ENCODE peak calls at places on chromosomes 3 and 15, in ten cellular contexts. I is esophagus muscularis mucosa, C is K562, L is epithelial cell of esophagus, S is cardiac muscle cell, Z is fibroblast of villous mesenchyme, T is GM23248, R is cardiac fibroblast, W is AG04450, K is GM12865. B is an unnamed sample.

GRCh38 chr3:99901200-99901926 is 83.7 kb downstream of the CMSS1 start:
- DNase-seq in I (no peak), C (no peak), L (peak; percentile 87), S (no peak), Z (peak; percentile 87), T (peak; percentile 92), R (peak; percentile 87), W (peak; percentile 55), K (no peak), B (peak; percentile 22)

GRCh38 chr3:126996905-126997304 is 14.0 kb downstream of the PLXNA1 start:
- DNase-seq in I (no peak), C (no peak), L (peak; percentile 45), S (no peak), Z (no peak), T (peak; percentile 88), R (peak; percentile 19), W (no peak), K (no peak), B (no peak)

GRCh38 chr15:98648654-98649537 is 557 bp downstream of the IGF1R start:
- DNase-seq in I (no peak), C (peak; percentile 57), L (peak; percentile 58), S (peak; percentile 78), Z (peak; percentile 66), T (peak; percentile 78), R (peak; percentile 68), W (no peak), K (peak; percentile 74), B (peak; percentile 76)

GRCh38 chr15:99545605-99546004 is 20.2 kb upstream of the MEF2A start:
- DNase-seq in I (no peak), C (no peak), L (no peak), S (no peak), Z (no peak), T (no peak), R (peak; percentile 44), W (no peak), K (no peak), B (no peak)

GRCh38 chr3:29384640-29385039 is 103.8 kb downstream of the RBMS3 start:
- DNase-seq in I (no peak), C (no peak), L (peak; percentile 40), S (peak; percentile 34), Z (peak; percentile 51), T (peak; percentile 83), R (peak; percentile 79), W (no peak), K (no peak), B (no peak)

GRCh38 chr3:24673596-24673995 is 178.9 kb upstream of the THRB start:
- DNase-seq in I (no peak), C (no peak), L (no peak), S (no peak), Z (no peak), T (no peak), R (no peak), W (no peak), K (no peak), B (no peak)

GRCh38 chr15:62485170-62485720 is 320.2 kb upstream of the C2CD4B start:
- DNase-seq in I (no peak), C (no peak), L (no peak), S (peak; percentile 73), Z (no peak), T (no peak), R (no peak), W (no peak), K (no peak), B (no peak)

GRCh38 chr3:70264122-70264780 is 48.2 kb downstream of the MDFIC2 start:
- DNase-seq in I (no peak), C (no peak), L (peak; percentile 74), S (no peak), Z (no peak), T (peak; percentile 7), R (peak; percentile 5), W (no peak), K (no peak), B (no peak)

GRCh38 chr3:43995078-43995928 is 246.4 kb upstream of the TOPAZ1 start:
- DNase-seq in I (no peak), C (no peak), L (peak; percentile 46), S (peak; percentile 41), Z (no peak), T (peak; percentile 70), R (peak; percentile 11), W (no peak), K (peak; percentile 67), B (no peak)

GRCh38 chr15:45646220-45646619 is 11.4 kb downstream of the SQOR start:
- DNase-seq in I (no peak), C (no peak), L (peak; percentile 65), S (no peak), Z (no peak), T (peak; percentile 62), R (peak; percentile 61), W (no peak), K (no peak), B (no peak)
- H3K4me3 ChIP-seq in I (no peak overlapping the region), C (no peak overlapping the region), L (no peak overlapping the region), S (no peak overlapping the region), Z (no peak overlapping the region), T (peak overlapping the region; percentile 34), R (peak overlapping the region; percentile 18), W (no peak overlapping the region), K (no peak overlapping the region), B (no peak overlapping the region)

GRCh38 chr3:42980209-42980608 is 1.1 kb downstream of the GASK1A start:
- DNase-seq in I (no peak), C (no peak), L (no peak), S (no peak), Z (no peak), T (peak; percentile 4), R (no peak), W (no peak), K (no peak), B (no peak)
- H3K4me3 ChIP-seq in I (peak overlapping the region; percentile 72), C (no peak overlapping the region), L (no peak overlapping the region), S (no peak overlapping the region), Z (no peak overlapping the region), T (no peak overlapping the region), R (no peak overlapping the region), W (no peak overlapping the region), K (no peak overlapping the region), B (no peak overlapping the region)

GRCh38 chr3:125684199-125684598 is 88.9 kb upstream of the OSBPL11 start:
- DNase-seq in I (no peak), C (no peak), L (no peak), S (peak; percentile 71), Z (peak; percentile 61), T (peak; percentile 23), R (peak; percentile 56), W (no peak), K (no peak), B (peak; percentile 43)
- H3K4me3 ChIP-seq in I (no peak overlapping the region), C (no peak overlapping the region), L (no peak overlapping the region), S (no peak overlapping the region), Z (no peak overlapping the region), T (no peak overlapping the region), R (no peak overlapping the region), W (no peak overlapping the region), K (no peak overlapping the region), B (no peak overlapping the region)

GRCh38 chr3:190320594-190321362 is 1.5 kb downstream of the CLDN1 start:
- DNase-seq in I (no peak), C (no peak), L (peak; percentile 39), S (no peak), Z (no peak), T (no peak), R (no peak), W (no peak), K (no peak), B (no peak)
- H3K4me3 ChIP-seq in I (no peak overlapping the region), C (no peak overlapping the region), L (peak overlapping the region; percentile 90), S (no peak overlapping the region), Z (peak overlapping the region; percentile 69), T (no peak overlapping the region), R (no peak overlapping the region), W (peak overlapping the region; percentile 30), K (no peak overlapping the region), B (no peak overlapping the region)

DNA sequence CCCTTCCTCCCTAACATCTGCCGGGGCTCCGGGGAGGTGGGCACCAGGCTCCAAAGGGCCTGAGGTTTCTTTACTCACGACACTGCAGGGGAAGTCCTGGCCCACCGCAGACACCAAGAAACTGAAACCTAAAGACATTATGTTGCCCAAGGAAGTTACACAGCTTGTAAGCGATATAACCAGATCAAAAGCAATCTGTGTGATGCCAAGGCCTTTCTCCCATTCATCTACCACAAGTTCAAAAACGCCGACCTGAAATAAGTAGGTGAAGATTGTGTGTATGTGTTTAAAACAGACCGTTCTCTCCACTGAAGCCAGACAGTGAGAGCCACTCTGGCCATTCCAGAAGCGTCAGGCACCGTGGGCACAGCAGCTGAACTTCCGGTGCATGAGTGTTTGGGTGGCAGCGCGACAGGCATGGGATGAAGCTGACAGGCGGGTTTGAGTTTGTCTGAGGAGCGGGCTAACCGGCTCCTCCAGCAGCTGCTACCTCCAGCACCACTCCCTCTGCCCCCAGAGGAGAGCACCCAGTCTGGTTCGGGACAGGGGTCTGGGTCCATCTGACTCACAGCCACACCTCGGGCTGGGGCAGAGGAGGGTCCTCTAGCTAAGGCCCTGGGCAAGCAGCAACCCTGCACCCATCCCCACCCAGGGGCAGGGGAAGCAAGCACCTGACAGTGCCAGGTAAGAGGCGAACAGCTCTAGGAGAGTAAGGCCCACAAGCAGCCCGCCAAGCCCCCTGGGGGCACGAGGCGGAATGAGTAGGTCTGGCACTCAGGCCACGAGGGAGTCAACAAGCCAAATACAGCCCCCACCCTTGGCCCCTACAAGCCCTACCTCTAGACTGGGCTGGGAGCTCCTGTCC is 1.3 kb downstream of the TNK2 start:
- DNase-seq in I (no peak), C (no peak), L (peak; percentile 81), S (no peak), Z (peak; percentile 16), T (no peak), R (no peak), W (no peak), K (peak; percentile 86), B (peak; percentile 78)
- H3K4me3 ChIP-seq in I (peak overlapping the region; percentile 99), C (peak overlapping the region; percentile 50), L (peak overlapping the region; percentile 56), S (peak overlapping the region; percentile 67), Z (no peak overlapping the region), T (no peak overlapping the region), R (no peak overlapping the region), W (peak overlapping the region; percentile 61), K (peak overlapping the region; percentile 61), B (peak overlapping the region; percentile 66)